ENCODE peak calls at places on chromosomes 4 and X, in ten cellular contexts. U is A549, D is MM.1S, C is neuronal stem cell, J is PC-9, Q is IMR-90, G is K562, B is Karpas-422, V is GM23248, R is GM23338. I is an unnamed sample.

GRCh38 chr4:6375620-6376295 is 96.7 kb downstream of the PPP2R2C start:
- DNase-seq in R (no peak), V (no peak), Q (no peak), D (no peak), G (no peak), U (no peak), C (no peak), J (no peak), B (no peak), I (no peak)

GRCh38 chr4:16065066-16065465 is 18.8 kb downstream of the PROM1 start:
- DNase-seq in Q (no peak), V (no peak), B (no peak), G (no peak), J (no peak), R (no peak), C (no peak), D (no peak), U (no peak), I (no peak)

GRCh38 chrX:72273718-72274117 is 3.3 kb downstream of the RPS4X start:
- DNase-seq in U (no peak), B (no peak), Q (no peak), R (no peak), D (no peak), G (no peak), J (no peak), V (no peak), C (no peak), I (no peak)

GRCh38 chrX:40140706-40141499 is 43.1 kb upstream of the BCOR start:
- DNase-seq in Q (peak), R (peak), U (no peak), V (peak), D (no peak), C (no peak), G (no peak), J (no peak), B (no peak), I (no peak)

GRCh38 chrX:34656467-34656841 is 631 bp downstream of the TMEM47 start:
- DNase-seq in B (no peak), R (no peak), D (no peak), J (no peak), U (no peak), Q (no peak), G (no peak), V (peak), C (no peak), I (no peak)

GRCh38 chr4:77715414-77716290 is 103.5 kb downstream of the CNOT6L start:
- DNase-seq in C (no peak), D (no peak), J (no peak), R (no peak), B (no peak), V (no peak), G (no peak), U (no peak), Q (no peak), I (no peak)

GRCh38 chr4:80362578-80363181 is 27.1 kb downstream of the CFAP299 start:
- DNase-seq in R (peak), U (peak), J (no peak), G (no peak), B (peak), V (peak), Q (peak), C (peak), D (peak), I (peak)

GRCh38 chrX:44474410-44474809 is 68.2 kb downstream of the FUNDC1 start:
- DNase-seq in G (no peak), U (no peak), D (no peak), V (peak), C (no peak), B (no peak), Q (no peak), J (no peak), R (no peak), I (no peak)

GRCh38 chr4:105543881-105544280 is 8.5 kb upstream of the ARHGEF38 start:
- DNase-seq in R (no peak), Q (no peak), U (no peak), G (no peak), D (no peak), C (no peak), V (no peak), B (no peak), J (no peak), I (no peak)

GRCh38 chrX:134599173-134599914 is 58.9 kb downstream of the PLAC1 start:
- DNase-seq in U (no peak), Q (peak), V (peak), J (no peak), C (no peak), D (no peak), G (no peak), R (no peak), B (no peak), I (no peak)

GRCh38 chr4:107444-108429 is 16.6 kb upstream of the ZNF718 start:
- DNase-seq in Q (no peak), J (no peak), C (no peak), B (no peak), R (peak), V (no peak), D (no peak), U (no peak), G (no peak), I (no peak)
- H3K4me2 ChIP-seq in Q (no peak), J (no peak), C (peak), B (no peak), R (peak), V (no peak), D (no peak), U (no peak), G (no peak), I (no peak)

GRCh38 chrX:41730101-41730500 is 6.1 kb downstream of the GPR82 start:
- DNase-seq in U (no peak), B (no peak), Q (peak), R (no peak), J (no peak), D (no peak), V (peak), C (no peak), G (no peak), I (no peak)
- H3K4me2 ChIP-seq in U (no peak), B (no peak), Q (no peak), R (no peak), J (no peak), D (no peak), V (no peak), C (no peak), G (no peak), I (no peak)

DNA sequence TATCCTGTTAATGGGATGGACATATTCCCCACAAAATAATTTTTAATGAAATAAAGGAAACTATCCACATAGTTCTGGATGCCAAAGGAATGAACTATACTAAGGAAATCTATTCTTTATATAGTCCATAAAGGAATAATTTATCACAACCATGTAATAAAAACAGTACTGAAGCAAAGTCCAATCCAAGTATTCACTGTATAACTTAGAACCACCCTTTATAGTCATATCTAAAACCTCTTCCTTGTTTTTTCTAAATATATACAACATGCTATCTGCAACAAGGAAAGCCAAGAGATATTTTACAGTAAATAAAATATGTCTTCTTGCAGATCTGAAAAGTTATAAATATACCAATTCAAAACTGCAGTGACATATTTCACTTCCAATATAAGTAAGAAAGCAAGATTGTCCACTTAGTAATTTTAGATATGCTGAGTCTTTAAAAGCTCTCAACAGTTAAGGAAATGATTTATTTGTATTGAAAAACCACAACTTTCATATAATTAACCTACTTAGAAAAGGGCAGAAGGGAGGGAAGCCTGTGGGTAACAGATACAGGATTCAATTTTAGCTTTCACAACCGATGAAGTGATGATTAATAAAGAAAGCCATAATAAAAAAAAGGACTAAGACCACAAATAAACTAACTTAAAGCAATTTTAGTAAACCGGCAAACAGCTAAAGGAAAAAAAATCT is 8.0 kb downstream of the NR3C2 start:
- DNase-seq in R (no peak), G (no peak), B (no peak), J (no peak), Q (no peak), C (no peak), D (peak), V (no peak), U (no peak), I (no peak)
- H3K4me2 ChIP-seq in R (no peak), G (no peak), B (no peak), J (no peak), Q (no peak), C (no peak), D (peak), V (no peak), U (no peak), I (no peak)

GRCh38 chrX:74293343-74293946 is 10.5 kb upstream of the ZCCHC13 start:
- DNase-seq in C (peak), G (peak), V (peak), R (peak), Q (peak), J (peak), U (peak), B (peak), D (peak), I (peak)

GRCh38 chrX:74291964-74292891 is 11.8 kb upstream of the ZCCHC13 start:
- DNase-seq in U (peak), C (peak), Q (peak), B (peak), V (peak), G (peak), R (peak), J (peak), D (peak), I (peak)

GRCh38 chrX:74295102-74295501 is 8.9 kb upstream of the ZCCHC13 start:
- DNase-seq in C (no peak), Q (no peak), U (no peak), B (no peak), G (no peak), V (no peak), D (no peak), J (no peak), R (no peak), I (no peak)

GRCh38 chrX:74286950-74287349 is 17.0 kb upstream of the ZCCHC13 start:
- DNase-seq in V (peak), U (peak), B (no peak), R (no peak), G (no peak), Q (peak), D (no peak), C (no peak), J (peak), I (no peak)

GRCh38 chrX:74291577-74291963 is 12.4 kb upstream of the ZCCHC13 start:
- DNase-seq in J (no peak), U (no peak), B (no peak), R (no peak), C (no peak), G (peak), D (no peak), V (no peak), Q (no peak), I (no peak)
- H3K4me2 ChIP-seq in J (peak), U (peak), B (peak), R (peak), C (no peak), G (peak), D (peak), V (peak), Q (peak), I (peak)

GRCh38 chrX:70281951-70282350 is at the start of gene RAB41:
- DNase-seq in J (no peak), U (no peak), Q (no peak), G (peak), D (no peak), V (no peak), B (no peak), C (no peak), R (no peak), I (no peak)

GRCh38 chrX:70280573-70280972 is 1.4 kb upstream of the RAB41 start:
- DNase-seq in R (no peak), U (no peak), C (no peak), V (no peak), J (no peak), B (no peak), D (no peak), G (no peak), Q (no peak), I (no peak)

DNA sequence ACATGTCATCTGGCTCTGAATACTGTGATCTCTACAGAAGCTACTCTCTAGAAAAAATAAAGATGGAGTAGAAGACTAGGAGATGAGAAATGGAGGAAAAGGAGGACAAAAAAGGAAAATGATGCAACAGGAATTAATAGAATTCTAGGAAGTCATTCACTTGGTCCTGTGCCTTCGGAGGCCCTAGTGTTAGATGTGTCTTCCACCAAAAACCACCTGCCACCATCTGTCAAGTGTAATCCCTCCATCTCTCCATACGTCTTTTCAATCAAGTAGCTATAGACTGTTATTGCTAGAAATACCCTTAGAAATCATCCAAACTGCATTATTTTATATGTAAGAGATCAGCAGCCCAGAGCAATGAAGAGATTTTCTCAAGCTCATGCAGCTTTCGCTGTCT is 2.9 kb upstream of the RAB41 start:
- DNase-seq in Q (no peak), D (no peak), V (no peak), C (no peak), U (no peak), G (no peak), J (no peak), B (no peak), R (no peak), I (no peak)
- H3K4me2 ChIP-seq in Q (no peak), D (no peak), V (no peak), C (no peak), U (no peak), G (no peak), J (no peak), B (no peak), R (no peak), I (no peak)

GRCh38 chrX:18946157-18946556 is 37.8 kb downstream of the PHKA2 start:
- DNase-seq in R (no peak), J (no peak), V (no peak), G (no peak), B (no peak), D (no peak), C (no peak), U (no peak), Q (peak), I (no peak)
- H3K4me2 ChIP-seq in R (no peak), J (no peak), V (no peak), G (no peak), B (no peak), D (no peak), C (no peak), U (no peak), Q (no peak), I (no peak)

DNA sequence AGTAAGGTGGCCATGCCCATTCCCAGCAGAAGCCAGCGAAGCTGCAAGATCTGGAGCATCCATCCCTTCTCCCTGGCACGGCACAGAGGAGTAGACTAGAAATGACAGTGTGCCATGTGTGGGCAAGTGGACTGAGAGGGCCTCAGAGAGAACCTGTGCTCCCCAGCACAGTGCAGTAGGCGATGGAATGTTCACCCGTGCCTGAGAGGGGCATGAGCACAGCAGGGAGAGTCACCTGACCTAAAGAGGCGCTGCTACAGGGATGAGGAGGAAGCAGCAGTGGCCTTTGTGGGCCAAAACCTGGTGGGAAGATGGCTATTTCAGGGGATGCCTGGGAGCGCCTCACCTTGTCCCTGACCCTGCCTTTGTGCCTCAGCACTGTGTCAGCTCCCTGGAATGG is 8.0 kb upstream of the CDKN2AIP start:
- DNase-seq in G (no peak), V (no peak), R (peak), J (no peak), D (no peak), B (no peak), C (no peak), Q (no peak), U (no peak), I (no peak)
- H3K4me2 ChIP-seq in G (no peak), V (no peak), R (peak), J (no peak), D (no peak), B (no peak), C (no peak), Q (no peak), U (no peak), I (no peak)

DNA sequence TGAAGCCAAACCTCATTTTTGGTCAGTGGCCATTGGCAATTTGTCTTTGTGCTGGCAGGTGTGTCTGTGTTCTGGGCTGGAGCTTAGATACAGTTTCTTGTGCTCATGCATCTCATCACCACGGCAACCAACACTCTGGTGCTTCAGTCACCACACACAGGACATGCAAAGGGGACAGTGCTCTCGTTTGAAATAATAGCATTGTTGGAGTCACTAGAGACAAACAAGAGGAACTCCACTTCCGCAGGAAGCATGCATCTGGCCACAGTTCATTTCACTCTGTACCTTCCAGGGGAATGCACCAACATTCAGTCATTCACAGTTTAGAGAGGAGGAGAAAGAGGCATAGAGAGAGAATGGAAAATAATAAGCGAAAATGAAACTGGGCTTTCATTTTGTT is 267.4 kb downstream of the ANK2 start:
- DNase-seq in U (no peak), G (no peak), B (peak), C (no peak), Q (no peak), R (peak), J (no peak), D (peak), V (no peak), I (no peak)
- H3K4me2 ChIP-seq in U (no peak), G (no peak), B (no peak), C (no peak), Q (no peak), R (no peak), J (no peak), D (peak), V (no peak), I (no peak)